ENCODE peak calls at places on chromosomes 5 and 9, in five cellular contexts. Q is CD4-positive, alpha-beta T cell; M is astrocyte of the spinal cord; G is cardiac fibroblast; J is kidney. Z is an unnamed sample.

GRCh38 chr9:97905228-97905627 is 17.1 kb downstream of the TRMO start:
- DNase-seq in G (no peak), M (no peak), Q (peak), J (no peak), Z (no peak)

GRCh38 chr5:93399675-93400074 is 181.3 kb downstream of the NR2F1-AS1 start:
- DNase-seq in Q (no peak), M (no peak), G (no peak), J (no peak), Z (no peak)

GRCh38 chr9:85430659-85431370 is 310.9 kb downstream of the AGTPBP1 start:
- DNase-seq in M (peak), Q (no peak), J (no peak), G (no peak), Z (no peak)

GRCh38 chr9:86341007-86341491 is 13.2 kb downstream of the TUT7 start:
- DNase-seq in M (no peak), J (no peak), Q (no peak), G (no peak), Z (no peak)

GRCh38 chr5:94994465-94994996 is 290.4 kb downstream of the MCTP1 start:
- DNase-seq in M (no peak), J (no peak), Q (no peak), G (no peak), Z (no peak)

GRCh38 chr9:98922721-98923435 is 20.8 kb upstream of the COL15A1 start:
- DNase-seq in J (no peak), Q (no peak), M (peak), G (no peak), Z (no peak)

GRCh38 chr9:100408541-100409175 is 18.3 kb upstream of the MSANTD3 start:
- DNase-seq in G (no peak), Q (no peak), M (no peak), J (no peak), Z (no peak)

GRCh38 chr5:4785971-4786370 is 354.2 kb upstream of the ADAMTS16 start:
- DNase-seq in Q (no peak), G (no peak), J (no peak), M (no peak), Z (no peak)

GRCh38 chr9:87065981-87066380 is 118.7 kb upstream of the GAS1 start:
- DNase-seq in J (no peak), G (peak), Q (no peak), M (no peak), Z (no peak)

GRCh38 chr5:43068037-43068436 is 27.9 kb upstream of the ANXA2R start:
- DNase-seq in G (no peak), J (no peak), Q (no peak), M (no peak), Z (no peak)

GRCh38 chr9:126775926-126776325 is 28.9 kb upstream of the ZBTB43 start:
- DNase-seq in Q (no peak), M (no peak), J (no peak), G (no peak), Z (no peak)

GRCh38 chr9:135716045-135716444 is 14.1 kb downstream of the KCNT1 start:
- DNase-seq in G (no peak), Q (no peak), M (no peak), J (no peak), Z (no peak)

GRCh38 chr5:129406440-129406839 is 53.7 kb upstream of the ADAMTS19 start:
- DNase-seq in J (no peak), G (peak), M (no peak), Q (no peak), Z (no peak)

GRCh38 chr9:137664676-137665075 is 45.9 kb downstream of the EHMT1 start:
- DNase-seq in M (peak), G (no peak), J (no peak), Q (no peak), Z (no peak)

GRCh38 chr5:132002701-132003100 is 8.8 kb downstream of the ACSL6 start:
- DNase-seq in G (no peak), Q (no peak), M (no peak), J (peak), Z (peak)

GRCh38 chr5:67817652-67818051 is 397.9 kb upstream of the PIK3R1 start:
- DNase-seq in M (no peak), Q (no peak), G (no peak), J (peak), Z (no peak)

GRCh38 chr5:16931334-16932110 is 4.6 kb downstream of the MYO10 start:
- DNase-seq in Q (no peak), J (peak), G (peak), M (peak), Z (no peak)

GRCh38 chr9:33196736-33197135 is 29.6 kb upstream of the B4GALT1 start:
- DNase-seq in M (no peak), Q (no peak), J (no peak), G (peak), Z (no peak)

GRCh38 chr9:445033-445432 is 230.4 kb downstream of the DOCK8 start:
- DNase-seq in M (peak), J (peak), Q (no peak), G (peak), Z (no peak)

GRCh38 chr5:157912621-157913325 is 53.8 kb upstream of the CLINT1 start:
- DNase-seq in Q (no peak), G (no peak), M (no peak), J (peak), Z (no peak)

GRCh38 chr5:142012186-142012785 is 541 bp downstream of the GNPDA1 start:
- DNase-seq in M (peak), Q (peak), G (peak), J (peak), Z (no peak)

GRCh38 chr5:76305264-76305663 is 97.8 kb upstream of the IQGAP2 start:
- DNase-seq in M (no peak), J (no peak), G (peak), Q (no peak), Z (no peak)

GRCh38 chr5:145925353-145925752 is 11.0 kb upstream of the SH3RF2 start:
- DNase-seq in M (peak), Q (no peak), J (no peak), G (peak), Z (no peak)

GRCh38 chr9:127369428-127369827 is 27.5 kb upstream of the SLC2A8 start:
- DNase-seq in Q (no peak), M (no peak), J (no peak), G (no peak), Z (peak)

GRCh38 chr5:160310140-160310909 is 2.0 kb downstream of the CCNJL start:
- DNase-seq in G (no peak), J (no peak), Q (no peak), M (no peak), Z (no peak)

GRCh38 chr5:180688326-180689070 is 39.1 kb upstream of the FLT4 start:
- DNase-seq in G (no peak), J (no peak), M (no peak), Q (no peak), Z (no peak)

GRCh38 chr9:89701221-89701798 is 96.5 kb downstream of the GADD45G start:
- DNase-seq in Q (peak), M (no peak), G (no peak), J (no peak), Z (no peak)

GRCh38 chr5:138148811-138149210 is 9.6 kb upstream of the NME5 start:
- DNase-seq in Q (no peak), M (peak), J (no peak), G (peak), Z (no peak)

GRCh38 chr5:36654598-36654997 is 48.2 kb downstream of the SLC1A3 start:
- DNase-seq in M (no peak), G (no peak), Q (no peak), J (no peak), Z (no peak)

GRCh38 chr9:129094387-129095169 is 13.7 kb downstream of the DOLPP1 start:
- DNase-seq in G (no peak), Q (no peak), J (no peak), M (no peak), Z (no peak)

GRCh38 chr9:95801797-95802196 is 73.7 kb upstream of the ERCC6L2 start:
- DNase-seq in G (no peak), M (no peak), Q (no peak), J (no peak), Z (no peak)

GRCh38 chr5:110917161-110917875 is 154.2 kb upstream of the TSLP start:
- DNase-seq in J (no peak), G (peak), Q (no peak), M (peak), Z (no peak)

GRCh38 chr5:173923236-173924104 is 35.3 kb downstream of the CPEB4 start:
- DNase-seq in G (peak), Q (no peak), J (no peak), M (peak), Z (no peak)

GRCh38 chr5:173924899-173925298 is 36.8 kb downstream of the CPEB4 start:
- DNase-seq in Q (no peak), M (no peak), J (no peak), G (no peak), Z (no peak)

GRCh38 chr5:173922527-173922926 is 34.4 kb downstream of the CPEB4 start:
- DNase-seq in Q (no peak), J (no peak), G (no peak), M (no peak), Z (no peak)

GRCh38 chr5:173926359-173926758 is 38.2 kb downstream of the CPEB4 start:
- DNase-seq in G (peak), J (no peak), M (peak), Q (no peak), Z (no peak)

GRCh38 chr5:173925449-173926071 is 37.4 kb downstream of the CPEB4 start:
- DNase-seq in Q (peak), G (peak), M (peak), J (no peak), Z (no peak)
- TF ChIP-seq CTCF in Q (peak), G (peak), M (peak), J (no peak), Z (peak)

GRCh38 chr9:132647806-132648205 is 22.0 kb downstream of the DDX31 start:
- DNase-seq in J (no peak), Q (no peak), G (peak), M (no peak), Z (no peak)

GRCh38 chr9:132648685-132649084 is 21.1 kb downstream of the DDX31 start:
- DNase-seq in J (no peak), M (no peak), G (no peak), Q (no peak), Z (no peak)

GRCh38 chr9:132648283-132648682 is 21.5 kb downstream of the DDX31 start:
- DNase-seq in M (no peak), Q (no peak), J (no peak), G (no peak), Z (no peak)

GRCh38 chr9:132647355-132647754 is 22.4 kb downstream of the DDX31 start:
- DNase-seq in M (peak), Q (no peak), G (peak), J (no peak), Z (no peak)

DNA sequence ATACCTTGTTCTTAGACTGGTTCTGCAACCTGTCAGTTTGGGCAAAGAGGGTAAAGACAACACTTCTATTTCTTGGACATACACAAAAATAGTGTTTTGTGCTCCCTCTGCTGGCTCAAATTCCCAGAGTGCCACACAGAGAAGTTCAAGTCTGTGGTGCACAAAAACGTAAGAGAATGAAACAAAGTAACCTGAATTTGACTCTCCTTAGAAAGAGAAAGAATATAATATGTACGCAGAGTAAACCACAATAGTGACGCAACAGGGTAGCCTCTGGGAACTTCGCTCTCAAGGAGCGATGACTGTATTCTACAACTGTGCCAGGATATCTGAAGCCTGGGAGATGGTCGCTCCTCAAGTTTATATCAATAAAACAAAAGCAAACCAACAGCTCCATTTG is 18.5 kb downstream of the DDX31 start:
- DNase-seq in M (peak), G (peak), Q (no peak), J (no peak), Z (no peak)
- TF ChIP-seq CTCF in M (peak), G (peak), Q (no peak), J (no peak), Z (peak)

DNA sequence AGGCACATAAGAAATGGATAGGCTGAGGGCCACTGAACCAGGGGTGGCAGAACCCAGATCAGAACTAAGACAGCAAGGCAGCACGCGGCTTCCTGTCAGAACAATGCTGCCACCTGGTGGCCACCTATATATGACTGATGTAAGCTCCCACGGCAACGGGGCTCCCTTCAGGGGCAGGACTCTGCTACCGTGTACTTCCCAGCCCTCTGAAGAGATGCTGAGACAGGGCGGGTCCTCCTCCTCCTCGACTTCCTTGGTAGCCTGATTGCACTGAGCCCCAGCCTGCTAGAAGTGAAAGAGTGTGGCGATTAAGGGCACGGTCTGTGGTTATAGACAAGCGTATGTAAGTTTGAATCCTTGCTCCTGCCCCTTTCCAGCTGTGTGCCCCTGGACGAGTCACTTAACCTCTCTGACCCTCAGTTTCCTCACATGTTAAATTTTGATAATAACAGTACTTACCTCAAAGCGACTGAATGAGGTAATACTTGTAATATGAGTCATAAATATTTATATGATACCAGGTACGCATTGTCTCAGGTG is 13.3 kb downstream of the RPS14 start:
- DNase-seq in J (peak), G (peak), Q (peak), M (peak), Z (no peak)
- TF ChIP-seq CTCF in J (peak), G (peak), Q (peak), M (peak), Z (peak)

DNA sequence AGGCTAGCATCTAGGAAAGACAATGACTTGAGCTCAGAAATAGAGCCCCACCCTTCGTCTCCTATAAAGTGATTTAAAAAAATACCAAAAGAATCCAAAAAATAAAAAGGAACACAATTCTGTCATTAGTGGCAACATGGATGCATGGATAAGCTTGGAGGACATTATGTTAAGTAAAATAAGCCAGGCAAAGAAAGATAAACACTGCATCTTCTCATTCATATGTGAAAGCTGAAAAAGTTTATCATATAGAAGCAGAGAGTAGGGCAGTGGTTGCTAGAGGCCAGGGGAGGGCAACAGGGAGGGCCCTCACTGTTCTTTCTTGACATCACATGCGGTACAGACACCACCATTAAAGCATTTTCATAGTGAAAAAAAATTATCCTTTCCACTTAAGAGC is 220.9 kb upstream of the TRPC7 start:
- DNase-seq in M (no peak), G (no peak), J (no peak), Q (no peak), Z (no peak)
- TF ChIP-seq CTCF in M (no peak), G (no peak), J (no peak), Q (no peak), Z (no peak)

Z was measured in chondrocyte.